ENCODE peak calls at places on chromosomes 1 and 21, in six cellular contexts. B is A549, H is endothelial cell of umbilical vein, D is HepG2, F is K562, Q is GM12878. S is an unnamed sample.

GRCh38 chr1:66446261-66447001 is 87.5 kb upstream of the SGIP1 start:
- DNase-seq in B (peak; percentile 68), H (peak; percentile 89), D (peak; percentile 47), F (peak; percentile 49), Q (peak; percentile 63), S (peak; percentile 78)

GRCh38 chr1:170146861-170147260 is 1.1 kb downstream of the NTMT2 start:
- DNase-seq in B (no peak), H (no peak), D (no peak), F (no peak), Q (no peak), S (no peak)

GRCh38 chr21:41895643-41896493 is 16.7 kb upstream of the PRDM15 start:
- DNase-seq in B (no peak), H (peak; percentile 29), D (no peak), F (peak; percentile 67), Q (no peak), S (no peak)

GRCh38 chr21:42593007-42593814 is 60.2 kb upstream of the PDE9A start:
- DNase-seq in B (peak; percentile 42), H (peak; percentile 43), D (peak; percentile 48), F (peak; percentile 91), Q (no peak), S (peak; percentile 70)

GRCh38 chr21:37886120-37886519 is 30.1 kb downstream of the KCNJ6 start:
- DNase-seq in B (no peak), H (no peak), D (no peak), F (no peak), Q (no peak), S (no peak)

GRCh38 chr1:40653851-40654537 is 11.5 kb downstream of the RIMS3 start:
- DNase-seq in B (no peak), H (no peak), D (no peak), F (peak; percentile 91), Q (no peak), S (peak; percentile 36)

GRCh38 chr1:56814205-56814604 is 5.0 kb downstream of the FYB2 start:
- DNase-seq in B (no peak), H (no peak), D (no peak), F (no peak), Q (no peak), S (no peak)

GRCh38 chr1:180270767-180271639 is 40.9 kb downstream of the LHX4 start:
- DNase-seq in B (no peak), H (no peak), D (peak; percentile 30), F (peak; percentile 63), Q (no peak), S (no peak)

GRCh38 chr1:155940531-155940992 is 876 bp upstream of the RXFP4 start:
- DNase-seq in B (peak; percentile 69), H (peak; percentile 84), D (peak; percentile 86), F (no peak), Q (no peak), S (peak; percentile 62)

GRCh38 chr1:209827384-209828261 is at the start of gene UTP25:
- DNase-seq in B (peak; percentile 98), H (peak; percentile 99), D (peak; percentile 91), F (peak; percentile 87), Q (peak; percentile 97), S (peak; percentile 97)

GRCh38 chr1:234970371-234970730 is 158.3 kb downstream of the TOMM20 start:
- DNase-seq in B (no peak), H (peak; percentile 27), D (no peak), F (no peak), Q (no peak), S (no peak)
- H3K4me3 ChIP-seq in B (no peak overlapping the region), H (no peak overlapping the region), D (no peak overlapping the region), F (no peak overlapping the region), Q (no peak overlapping the region), S (no peak overlapping the region)

DNA sequence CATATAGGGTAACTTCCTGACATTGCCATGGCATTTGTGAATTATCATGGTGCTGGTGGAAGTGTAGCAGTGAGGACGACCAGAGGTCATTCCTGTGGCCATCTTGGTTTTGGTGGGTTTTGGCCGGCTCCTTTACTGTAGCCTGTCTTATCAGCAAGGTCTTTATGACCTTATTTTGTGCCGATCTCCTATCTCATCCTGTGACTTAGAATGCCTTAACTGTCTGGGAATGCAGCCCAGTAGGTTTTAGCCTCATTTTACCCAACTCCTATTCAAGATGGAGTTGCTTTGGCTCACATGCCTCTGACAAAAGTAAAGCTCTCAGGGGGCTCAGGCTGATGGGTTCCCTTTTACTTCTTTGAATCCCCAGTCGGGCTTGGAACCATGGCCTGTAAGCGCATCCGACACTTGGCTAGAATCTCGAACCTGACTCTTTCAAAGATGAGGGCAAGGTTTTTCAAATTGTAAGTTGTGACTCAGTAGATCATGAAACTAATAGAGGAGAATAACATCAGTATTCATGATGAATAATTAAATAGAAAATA is 85.0 kb downstream of the GALNT2 start:
- DNase-seq in B (no peak), H (no peak), D (no peak), F (no peak), Q (no peak), S (no peak)
- TF ChIP-seq MYC in B (no peak), H (no peak), D (no peak), F (peak; percentile 95), Q (no peak), S (no peak)

GRCh38 chr1:99811747-99812146 is 38.4 kb upstream of the AGL start:
- DNase-seq in B (no peak), H (no peak), D (no peak), F (no peak), Q (no peak), S (no peak)

GRCh38 chr1:99814373-99814900 is 35.7 kb upstream of the AGL start:
- DNase-seq in B (no peak), H (no peak), D (peak; percentile 36), F (no peak), Q (no peak), S (no peak)

GRCh38 chr1:99811075-99811474 is 39.1 kb upstream of the AGL start:
- DNase-seq in B (no peak), H (no peak), D (no peak), F (no peak), Q (no peak), S (no peak)

GRCh38 chr1:99806882-99807281 is 40.4 kb upstream of the FRRS1 start:
- DNase-seq in B (no peak), H (no peak), D (no peak), F (no peak), Q (no peak), S (no peak)

GRCh38 chr1:99808391-99809115 is 41.6 kb upstream of the AGL start:
- DNase-seq in B (peak; percentile 75), H (peak; percentile 87), D (peak; percentile 81), F (peak; percentile 78), Q (peak; percentile 79), S (peak; percentile 82)
- H3K4me3 ChIP-seq in B (no peak overlapping the region), H (no peak overlapping the region), D (peak overlapping the region; percentile 30), F (no peak overlapping the region), Q (no peak overlapping the region), S (no peak overlapping the region)

DNA sequence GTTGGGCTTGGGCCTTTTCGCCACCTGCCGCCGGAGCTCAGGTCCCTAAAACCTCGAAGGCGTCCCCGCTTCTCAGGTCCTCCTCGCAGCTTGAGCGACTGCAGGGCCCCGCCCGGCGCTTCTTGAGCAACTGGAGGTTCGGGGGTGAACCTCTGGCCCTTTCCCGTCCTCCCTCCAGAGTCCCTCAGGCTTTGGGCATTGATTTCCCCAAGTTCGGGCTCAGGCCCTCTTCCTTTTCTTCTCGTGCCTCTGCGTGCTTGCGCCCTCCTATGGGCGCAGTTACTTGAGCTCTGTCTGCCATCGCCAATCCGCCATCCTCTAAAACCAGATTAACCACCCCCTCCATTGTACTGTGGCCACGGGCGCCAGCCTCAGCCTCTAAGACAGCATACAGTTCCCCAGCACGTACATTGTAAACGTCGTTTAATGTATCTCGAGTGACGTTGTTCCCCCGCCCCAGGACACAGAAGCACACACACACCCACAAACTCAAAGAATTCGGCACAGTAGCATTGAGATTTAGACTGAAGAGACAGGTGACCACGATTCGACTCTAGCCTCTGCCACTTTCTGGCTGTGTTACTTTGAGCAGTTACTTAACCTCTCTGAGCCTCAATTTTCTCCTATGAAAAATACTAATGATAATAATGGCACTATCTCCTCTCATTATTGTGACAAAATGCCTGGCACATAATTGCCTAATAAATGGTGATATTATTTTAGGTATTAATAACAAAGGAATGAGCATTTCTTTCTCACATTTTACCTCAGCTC is 22.6 kb downstream of the BTG2 start:
- DNase-seq in B (peak; percentile 78), H (peak; percentile 79), D (no peak), F (peak; percentile 67), Q (no peak), S (peak; percentile 75)
- TF ChIP-seq MYC in B (no peak), H (no peak), D (no peak), F (no peak), Q (no peak), S (no peak)

GRCh38 chr1:113126207-113126606 is 53.2 kb downstream of the LRIG2 start:
- DNase-seq in B (no peak), H (no peak), D (no peak), F (no peak), Q (no peak), S (no peak)
- H3K4me3 ChIP-seq in B (no peak overlapping the region), H (no peak overlapping the region), D (no peak overlapping the region), F (no peak overlapping the region), Q (no peak overlapping the region), S (no peak overlapping the region)

GRCh38 chr1:119275930-119276215 is 92.7 kb upstream of the HAO2 start:
- DNase-seq in B (no peak), H (no peak), D (no peak), F (no peak), Q (no peak), S (no peak)

GRCh38 chr1:119279441-119280415 is 88.9 kb upstream of the HAO2 start:
- DNase-seq in B (peak; percentile 60), H (peak; percentile 79), D (peak; percentile 29), F (no peak), Q (no peak), S (no peak)

GRCh38 chr1:119276558-119276957 is 92.0 kb upstream of the HAO2 start:
- DNase-seq in B (peak; percentile 2), H (no peak), D (no peak), F (no peak), Q (no peak), S (no peak)

DNA sequence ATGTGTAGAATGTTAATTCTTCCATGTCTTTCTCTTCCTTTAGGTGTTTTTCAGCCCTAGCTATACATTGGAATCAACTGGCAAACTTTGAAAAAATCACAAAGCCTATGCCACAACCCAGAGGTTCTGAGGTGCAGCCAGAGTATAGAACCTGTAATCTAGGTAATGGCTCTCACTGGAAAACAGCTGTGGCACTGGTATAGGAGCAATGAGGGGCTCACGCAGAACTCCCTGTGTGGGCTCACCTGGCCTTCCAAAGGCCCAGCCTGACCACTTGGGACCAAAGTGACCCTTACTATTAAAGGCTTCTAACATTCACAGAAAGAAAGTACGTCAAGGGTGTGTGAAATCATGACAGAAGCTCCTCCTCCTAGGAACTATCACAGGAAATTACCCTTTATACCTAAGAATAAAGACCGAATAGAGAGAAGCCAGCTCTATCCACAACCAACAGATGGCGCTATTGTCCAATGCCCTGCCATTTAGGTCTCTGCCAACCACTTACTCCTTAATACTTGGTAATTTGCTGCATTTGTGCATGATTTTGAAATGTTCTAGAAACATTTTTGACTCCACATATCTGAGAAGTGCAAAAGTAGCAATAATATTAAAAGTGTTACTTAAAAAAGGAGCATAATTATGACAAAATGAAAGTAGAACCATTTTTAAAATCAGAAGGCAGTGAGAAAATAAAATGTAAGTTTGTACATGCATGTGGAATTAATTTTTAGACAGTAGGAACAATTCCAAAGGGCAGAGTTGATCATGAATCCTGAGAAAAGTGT is 93.2 kb upstream of the HAO2 start:
- DNase-seq in B (peak; percentile 55), H (peak; percentile 63), D (peak; percentile 45), F (peak; percentile 64), Q (no peak), S (peak; percentile 57)
- TF ChIP-seq MYC in B (no peak), H (no peak), D (no peak), F (no peak), Q (no peak), S (no peak)

GRCh38 chr1:86773331-86774288 is 69.2 kb downstream of the SH3GLB1 start:
- DNase-seq in B (no peak), H (peak; percentile 32), D (peak; percentile 61), F (no peak), Q (no peak), S (no peak)
- H3K4me3 ChIP-seq in B (peak overlapping the region; percentile 26), H (no peak overlapping the region), D (peak overlapping the region; percentile 27), F (no peak overlapping the region), Q (no peak overlapping the region), S (peak overlapping the region; percentile 17)

S was measured in NB4.